ENCODE peak calls at places on chromosomes 3 and 15, in five cellular contexts. O, M, K, F and I are unnamed samples. For H3K9me3, the result is how much of the 10 kb centered on the place peaks cover.

GRCh38 chr3:12308517-12308916 is 19.6 kb downstream of the PPARG start:
- DNase-seq in K (peak), F (no peak), M (peak), O (no peak), I (no peak)

GRCh38 chr3:17489139-17489538 is 253.3 kb downstream of the TBC1D5 start:
- DNase-seq in K (no peak), M (no peak), O (no peak), F (no peak), I (no peak)

GRCh38 chr15:80173022-80173759 is 20.4 kb downstream of the FAH start:
- DNase-seq in O (peak), M (peak), F (peak), K (peak), I (peak)

GRCh38 chr3:69671082-69671952 is 67.9 kb upstream of the MITF start:
- DNase-seq in K (peak), O (no peak), F (no peak), M (peak), I (peak)

GRCh38 chr15:51681303-51681963 is at the start of gene SCG3:
- DNase-seq in M (peak), K (peak), F (peak), O (peak), I (peak)

GRCh38 chr15:43239732-43240491 is 19.1 kb upstream of the EPB42 start:
- DNase-seq in K (no peak), O (no peak), M (peak), F (no peak), I (no peak)

GRCh38 chr3:180594631-180595348 is 7.2 kb upstream of the TTC14 start:
- DNase-seq in M (peak), F (no peak), O (no peak), K (peak), I (no peak)

GRCh38 chr3:146218880-146219866 is 31.7 kb downstream of the PLSCR4 start:
- DNase-seq in O (peak), M (peak), F (peak), K (no peak), I (peak)

GRCh38 chr15:39987831-39988230 is 51.1 kb downstream of the SRP14 start:
- DNase-seq in M (no peak), K (no peak), O (no peak), F (no peak), I (no peak)

GRCh38 chr3:190076601-190077444 is 43.9 kb downstream of the P3H2 start:
- DNase-seq in F (no peak), M (peak), K (no peak), O (no peak), I (peak)

GRCh38 chr15:40122239-40122638 is 13.6 kb upstream of the BMF start:
- DNase-seq in K (no peak), M (no peak), O (no peak), F (no peak), I (no peak)

GRCh38 chr15:64245405-64245804 is 82.6 kb upstream of the PPIB start:
- DNase-seq in K (no peak), F (no peak), O (no peak), M (no peak), I (no peak)

GRCh38 chr3:25849641-25850040 is 59.8 kb downstream of the OXSM start:
- DNase-seq in O (no peak), M (no peak), K (no peak), F (no peak), I (no peak)

GRCh38 chr3:193872265-193872753 is 263.6 kb upstream of the HES1 start:
- DNase-seq in F (peak), M (peak), K (peak), O (peak), I (peak)

GRCh38 chr3:67558429-67558828 is 96.0 kb downstream of the SUCLG2 start:
- DNase-seq in M (no peak), F (no peak), K (no peak), O (no peak), I (no peak)

GRCh38 chr3:190019840-190020239 is 100.9 kb downstream of the P3H2 start:
- DNase-seq in K (no peak), F (no peak), O (no peak), M (no peak), I (no peak)

GRCh38 chr15:31440754-31441298 is 114.2 kb downstream of the KLF13 start:
- DNase-seq in O (peak), M (no peak), F (peak), K (no peak), I (no peak)

GRCh38 chr3:35679409-35680080 is 40.2 kb downstream of the ARPP21 start:
- DNase-seq in K (no peak), O (no peak), M (no peak), F (no peak), I (no peak)

GRCh38 chr15:33309602-33310276 is 1.0 kb upstream of the RYR3 start:
- DNase-seq in K (no peak), M (no peak), O (no peak), F (no peak), I (no peak)

GRCh38 chr15:35444557-35445204 is 101.3 kb downstream of the DPH6 start:
- DNase-seq in F (no peak), K (peak), M (peak), O (no peak), I (no peak)

GRCh38 chr15:94234300-94234699 is 2.9 kb downstream of the MCTP2 start:
- DNase-seq in M (no peak), F (no peak), K (no peak), O (no peak), I (no peak)

GRCh38 chr15:40075298-40076044 is 33.2 kb downstream of the BMF start:
- DNase-seq in F (peak), O (no peak), K (no peak), M (no peak), I (peak)

GRCh38 chr3:195263193-195263924 is 7.6 kb downstream of the XXYLT1 start:
- DNase-seq in M (no peak), K (no peak), O (no peak), F (no peak), I (no peak)

GRCh38 chr3:3553236-3553635 is 246.0 kb upstream of the LRRN1 start:
- DNase-seq in K (no peak), F (no peak), O (no peak), M (no peak), I (no peak)

GRCh38 chr3:151792411-151792810 is 21.5 kb upstream of the AADAC start:
- DNase-seq in F (no peak), M (no peak), K (no peak), O (no peak), I (no peak)

GRCh38 chr3:66756468-66757036 is 241.6 kb upstream of the KBTBD8 start:
- DNase-seq in M (no peak), O (no peak), F (no peak), K (no peak), I (no peak)

GRCh38 chr15:24962880-24963279 is 8.1 kb downstream of the SNRPN start:
- DNase-seq in F (no peak), O (no peak), K (no peak), M (peak), I (no peak)

GRCh38 chr3:37863949-37864822 is 2.5 kb downstream of the CTDSPL start:
- DNase-seq in F (no peak), M (peak), O (no peak), K (no peak), I (no peak)
- H3K27ac ChIP-seq in F (peak), M (peak), O (peak), K (peak), I (peak)

GRCh38 chr3:72906154-72906553 is 18.3 kb downstream of the GXYLT2 start:
- DNase-seq in K (no peak), M (no peak), O (no peak), F (no peak), I (no peak)

GRCh38 chr3:72907131-72907697 is 19.4 kb downstream of the GXYLT2 start:
- DNase-seq in M (no peak), F (no peak), O (no peak), K (no peak), I (no peak)

GRCh38 chr3:72907851-72908620 is 20.2 kb downstream of the GXYLT2 start:
- DNase-seq in K (no peak), O (no peak), F (no peak), M (peak), I (no peak)

GRCh38 chr3:72912532-72912931 is 24.7 kb downstream of the GXYLT2 start:
- DNase-seq in F (no peak), M (no peak), K (no peak), O (no peak), I (no peak)

DNA sequence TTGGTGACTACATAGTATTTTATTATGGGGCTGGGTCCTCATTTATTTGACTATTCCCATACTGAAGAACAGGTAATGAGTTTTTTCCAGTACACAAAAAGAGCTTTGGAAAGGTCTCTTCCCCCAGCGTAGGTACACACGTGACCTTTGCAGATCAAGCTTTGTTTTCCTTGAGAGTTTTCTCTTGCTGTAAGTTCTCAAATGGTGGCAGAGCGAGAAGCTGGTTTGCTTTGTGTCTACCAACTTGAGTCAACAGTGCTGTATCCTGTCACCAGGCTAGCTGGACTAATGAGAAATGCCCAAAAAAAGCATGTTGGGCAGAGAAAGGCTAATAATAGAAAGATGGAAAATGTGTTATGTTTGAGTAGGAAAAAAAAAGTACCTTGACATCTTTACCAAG is 21.7 kb downstream of the GXYLT2 start:
- DNase-seq in F (no peak), O (no peak), M (no peak), K (no peak), I (no peak)
- TF ChIP-seq POLR2AphosphoS5 in F (no peak), O (no peak), M (no peak), K (no peak), I (no peak)

DNA sequence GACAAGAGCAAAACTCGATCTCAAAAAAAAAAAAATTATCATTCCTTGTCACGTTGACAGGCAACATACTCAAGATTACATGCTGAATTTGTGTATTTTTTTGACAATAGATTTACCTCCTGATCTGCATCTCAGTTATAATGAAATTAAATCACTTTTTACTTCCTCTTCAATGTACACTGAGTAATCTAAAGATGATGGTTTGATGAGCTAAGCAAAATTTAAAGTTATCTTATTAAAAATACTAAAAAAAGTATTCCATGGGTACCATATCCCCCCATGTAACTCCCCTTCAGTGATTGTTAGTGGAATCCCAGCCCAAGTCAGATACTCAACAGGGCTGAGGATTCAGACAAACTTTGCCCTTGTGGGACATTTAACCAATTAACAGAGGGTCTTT is 463.2 kb downstream of the OCA2 start:
- DNase-seq in K (no peak), M (no peak), F (no peak), O (no peak), I (no peak)
- H3K9me3 ChIP-seq in K (under half), M (under half), F (under half), O (under half), I (under half)

GRCh38 chr3:71752911-71753715 is 542 bp upstream of the GPR27 start:
- DNase-seq in K (no peak), M (no peak), O (no peak), F (no peak), I (no peak)
- H3K27ac ChIP-seq in K (no peak), M (no peak), O (no peak), F (no peak), I (no peak)